ENCODE peak calls at places on chromosome 14, in six cellular contexts. K is CD8-positive, alpha-beta T cell; G is WTC11; J is ovary; P is AG04450; O is heart right ventricle. T is an unnamed sample.

GRCh38 chr14:86038401-86038985 is 508.5 kb downstream of the FLRT2 start:
- DNase-seq in J (no peak), K (peak), O (peak), P (peak), G (peak), T (peak)

GRCh38 chr14:34053666-34054065 is 102.8 kb upstream of the EGLN3 start:
- DNase-seq in P (no peak), O (peak), K (no peak), J (peak), G (no peak), T (no peak)

GRCh38 chr14:53064461-53064860 is 88.7 kb downstream of the DDHD1 start:
- DNase-seq in G (no peak), J (no peak), O (no peak), P (no peak), K (no peak), T (no peak)

GRCh38 chr14:99391671-99392070 is 89.0 kb downstream of the SETD3 start:
- DNase-seq in G (no peak), P (no peak), O (no peak), K (no peak), J (no peak), T (no peak)

GRCh38 chr14:55245657-55246268 is 25.5 kb upstream of the FBXO34 start:
- DNase-seq in G (no peak), P (no peak), K (peak), J (no peak), O (no peak), T (no peak)

GRCh38 chr14:74504412-74504811 is 10.8 kb downstream of the ISCA2 start:
- DNase-seq in O (no peak), K (no peak), J (no peak), P (no peak), G (no peak), T (no peak)

GRCh38 chr14:104751539-104752337 is 1.2 kb upstream of the SIVA1 start:
- DNase-seq in K (no peak), P (no peak), J (peak), O (no peak), G (no peak), T (no peak)

GRCh38 chr14:94174622-94175402 is 690 bp downstream of the PPP4R4 start:
- DNase-seq in J (peak), P (no peak), K (peak), O (no peak), G (peak), T (peak)

GRCh38 chr14:35808076-35808657 is 928 bp downstream of the RALGAPA1 start:
- DNase-seq in G (peak), K (peak), O (no peak), P (no peak), J (no peak), T (no peak)

GRCh38 chr14:105491366-105492006 is 440 bp downstream of the TEDC1 start:
- DNase-seq in P (no peak), K (peak), G (peak), O (peak), J (peak), T (peak)

GRCh38 chr14:104512771-104513640 is 66.6 kb upstream of the C14orf180 start:
- DNase-seq in J (no peak), K (no peak), P (no peak), G (no peak), O (no peak), T (no peak)

GRCh38 chr14:23580948-23581281 is 2.3 kb upstream of the JPH4 start:
- DNase-seq in J (no peak), P (no peak), G (peak), O (no peak), K (no peak), T (peak)

GRCh38 chr14:33569844-33570716 is 380.8 kb downstream of the EGLN3 start:
- DNase-seq in K (no peak), O (no peak), G (no peak), J (no peak), P (no peak), T (no peak)

GRCh38 chr14:96251656-96252155 is 4.3 kb upstream of the BDKRB1 start:
- DNase-seq in K (no peak), J (no peak), O (no peak), G (no peak), P (no peak), T (no peak)

T was measured in lower leg skin.